ENCODE peak calls at places on chromosomes 1 and 21, in seven cellular contexts. V, A, Z, Y, U, C and G are unnamed samples.

GRCh38 chr1:181152892-181153633 is 64.6 kb downstream of the IER5 start:
- DNase-seq in V (peak), A (no peak), Z (peak), Y (no peak), U (peak), C (peak), G (peak)

GRCh38 chr1:117656202-117656641 is 50.4 kb downstream of the TENT5C start:
- DNase-seq in V (no peak), A (no peak), Z (no peak), Y (peak), U (no peak), C (no peak), G (no peak)

GRCh38 chr1:6099787-6100765 is 54.4 kb downstream of the KCNAB2 start:
- DNase-seq in V (no peak), A (no peak), Z (no peak), Y (peak), U (no peak), C (no peak), G (peak)

GRCh38 chr1:22104865-22105437 is 37.9 kb downstream of the WNT4 start:
- DNase-seq in V (no peak), A (no peak), Z (no peak), Y (peak), U (no peak), C (peak), G (no peak)

GRCh38 chr21:38293765-38294164 is 37.0 kb downstream of the KCNJ15 start:
- DNase-seq in V (no peak), A (peak), Z (peak), Y (no peak), U (no peak), C (no peak), G (no peak)

GRCh38 chr1:204836856-204837255 is 33.8 kb upstream of the NFASC start:
- DNase-seq in V (no peak), A (no peak), Z (no peak), Y (no peak), U (no peak), C (no peak), G (no peak)

GRCh38 chr1:176877557-176877956 is 287.0 kb downstream of the ASTN1 start:
- DNase-seq in V (no peak), A (no peak), Z (no peak), Y (no peak), U (no peak), C (no peak), G (no peak)

GRCh38 chr1:33094971-33095604 is 14.1 kb downstream of the AZIN2 start:
- DNase-seq in V (peak), A (peak), Z (peak), Y (peak), U (peak), C (peak), G (no peak)

GRCh38 chr1:66300280-66300973 is 233.5 kb upstream of the SGIP1 start:
- DNase-seq in V (no peak), A (no peak), Z (no peak), Y (no peak), U (no peak), C (no peak), G (no peak)

GRCh38 chr1:111497592-111497991 is 5.8 kb downstream of the ADORA3 start:
- DNase-seq in V (no peak), A (no peak), Z (no peak), Y (no peak), U (no peak), C (no peak), G (no peak)

GRCh38 chr1:48262001-48262400 is 39.5 kb downstream of the SLC5A9 start:
- DNase-seq in V (no peak), A (no peak), Z (no peak), Y (no peak), U (no peak), C (no peak), G (no peak)

GRCh38 chr1:19260211-19261138 is 8.9 kb downstream of the MRTO4 start:
- DNase-seq in V (no peak), A (no peak), Z (no peak), Y (no peak), U (peak), C (peak), G (no peak)

GRCh38 chr1:150472606-150473200 is 14.5 kb upstream of the TARS2 start:
- DNase-seq in V (no peak), A (no peak), Z (peak), Y (no peak), U (no peak), C (no peak), G (no peak)
- H3K27ac ChIP-seq in V (no peak), A (peak), Z (no peak), Y (no peak), U (no peak), C (no peak), G (peak)

GRCh38 chr21:45405819-45406762 is 1.1 kb downstream of the COL18A1 start:
- DNase-seq in V (peak), A (peak), Z (peak), Y (peak), U (no peak), C (peak), G (peak)
- H3K27ac ChIP-seq in V (peak), A (peak), Z (peak), Y (peak), U (peak), C (no peak), G (peak)

DNA sequence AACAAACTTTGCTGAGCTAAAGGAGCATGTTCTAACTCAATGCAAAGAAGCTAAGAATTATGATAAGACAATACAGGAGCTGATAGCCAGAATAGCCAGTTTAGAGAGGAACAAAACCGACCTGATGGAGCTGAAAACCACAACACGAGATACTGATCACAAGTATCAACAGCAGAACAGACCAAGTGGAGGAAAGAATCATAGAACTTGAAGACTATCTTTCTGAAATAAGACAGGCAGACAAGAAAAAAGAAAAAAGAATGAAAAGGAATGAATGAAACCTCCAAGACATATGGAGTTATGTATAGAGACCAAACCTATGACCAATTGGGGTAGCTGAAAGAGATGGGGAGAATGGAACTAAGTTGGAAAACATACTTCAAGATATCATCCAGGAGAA is 20.6 kb downstream of the CD84 start:
- DNase-seq in V (no peak), A (no peak), Z (no peak), Y (no peak), U (no peak), C (no peak), G (no peak)
- H3K27ac ChIP-seq in V (no peak), A (no peak), Z (no peak), Y (peak), U (no peak), C (no peak), G (no peak)

DNA sequence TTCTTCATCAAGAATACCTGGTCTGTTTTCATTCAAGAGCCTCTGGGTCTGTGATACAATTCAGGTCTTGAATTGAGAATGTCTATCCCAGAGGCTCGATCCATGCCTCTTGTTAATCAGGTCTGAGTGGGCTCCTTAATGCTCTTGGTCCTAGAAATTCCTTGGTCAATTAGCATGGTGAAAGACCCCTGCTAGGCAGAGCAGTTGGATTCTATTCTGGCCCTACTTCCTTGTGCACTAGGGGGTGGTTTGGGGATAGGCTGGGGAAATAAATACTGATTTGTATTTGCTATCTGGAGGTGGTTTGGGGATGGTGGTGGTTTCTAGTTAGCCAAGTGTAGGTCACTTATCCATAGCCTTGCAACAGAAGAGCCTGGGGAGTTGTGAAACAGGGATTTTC is 22.0 kb upstream of the SCAF4 start:
- DNase-seq in V (no peak), A (no peak), Z (no peak), Y (no peak), U (no peak), C (no peak), G (no peak)
- H3K27ac ChIP-seq in V (no peak), A (no peak), Z (no peak), Y (no peak), U (no peak), C (no peak), G (no peak)

DNA sequence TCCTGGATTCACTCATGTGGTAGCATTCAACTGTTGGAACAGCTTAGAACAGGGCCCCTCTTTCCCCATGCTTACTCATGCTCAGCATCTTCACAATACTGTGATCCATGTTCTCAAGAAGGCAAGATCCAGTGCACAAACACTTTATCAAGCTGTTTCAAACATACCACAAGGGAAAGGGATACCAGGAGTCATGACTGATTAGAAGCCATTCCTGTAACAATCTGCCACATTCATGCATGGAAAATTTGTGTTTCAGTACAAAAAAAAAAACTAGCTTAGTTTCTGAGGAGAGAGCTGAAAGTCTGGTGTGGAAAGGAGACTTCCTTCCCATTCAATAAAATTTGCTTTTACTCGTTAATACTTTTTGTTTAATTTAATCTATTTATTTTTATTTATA is 169.7 kb upstream of the CACYBP start:
- DNase-seq in V (no peak), A (no peak), Z (no peak), Y (no peak), U (no peak), C (peak), G (no peak)
- H3K27ac ChIP-seq in V (no peak), A (no peak), Z (no peak), Y (no peak), U (no peak), C (no peak), G (no peak)

GRCh38 chr1:7437608-7438395 is 333.3 kb upstream of the VAMP3 start:
- DNase-seq in V (no peak), A (no peak), Z (no peak), Y (no peak), U (no peak), C (peak), G (no peak)

GRCh38 chr1:7435276-7436055 is 335.6 kb upstream of the VAMP3 start:
- DNase-seq in V (no peak), A (no peak), Z (no peak), Y (peak), U (no peak), C (peak), G (no peak)

GRCh38 chr1:7436056-7437005 is 334.8 kb upstream of the VAMP3 start:
- DNase-seq in V (no peak), A (no peak), Z (no peak), Y (peak), U (no peak), C (peak), G (no peak)

GRCh38 chr1:7438396-7438785 is 332.7 kb upstream of the VAMP3 start:
- DNase-seq in V (no peak), A (no peak), Z (no peak), Y (no peak), U (no peak), C (peak), G (no peak)

DNA sequence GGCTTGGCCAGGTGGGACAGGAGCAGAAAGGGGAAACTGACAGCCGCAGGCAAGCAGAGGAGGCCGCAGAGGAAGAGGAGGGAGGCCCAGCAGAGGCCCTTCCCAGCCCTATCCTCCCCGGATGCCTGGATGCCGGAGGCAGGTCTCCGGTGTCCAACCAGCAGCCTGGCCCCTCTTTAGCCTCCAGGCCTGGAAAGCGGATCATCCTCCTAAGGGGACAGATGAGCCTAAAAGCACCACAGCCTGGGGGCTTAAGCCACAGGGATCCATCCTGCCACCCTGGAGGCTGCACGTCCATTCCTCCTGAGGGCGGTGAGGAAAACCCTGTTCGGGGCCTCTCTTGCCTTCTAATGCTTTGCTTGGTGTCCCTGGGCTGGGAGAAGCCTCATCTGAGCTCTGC is 334.1 kb upstream of the VAMP3 start:
- DNase-seq in V (no peak), A (no peak), Z (no peak), Y (no peak), U (no peak), C (no peak), G (no peak)
- H3K27ac ChIP-seq in V (no peak), A (no peak), Z (no peak), Y (no peak), U (no peak), C (no peak), G (no peak)

GRCh38 chr1:230427981-230428380 is 1.8 kb upstream of the PGBD5 start:
- DNase-seq in V (no peak), A (no peak), Z (no peak), Y (no peak), U (no peak), C (no peak), G (no peak)

GRCh38 chr1:230425252-230426061 is 675 bp downstream of the PGBD5 start:
- DNase-seq in V (peak), A (no peak), Z (no peak), Y (no peak), U (no peak), C (no peak), G (no peak)

GRCh38 chr1:230429072-230429735 is 3.1 kb upstream of the PGBD5 start:
- DNase-seq in V (no peak), A (no peak), Z (no peak), Y (no peak), U (no peak), C (no peak), G (no peak)

GRCh38 chr1:230426246-230427101 is at the start of gene PGBD5:
- DNase-seq in V (peak), A (peak), Z (peak), Y (peak), U (peak), C (peak), G (peak)

DNA sequence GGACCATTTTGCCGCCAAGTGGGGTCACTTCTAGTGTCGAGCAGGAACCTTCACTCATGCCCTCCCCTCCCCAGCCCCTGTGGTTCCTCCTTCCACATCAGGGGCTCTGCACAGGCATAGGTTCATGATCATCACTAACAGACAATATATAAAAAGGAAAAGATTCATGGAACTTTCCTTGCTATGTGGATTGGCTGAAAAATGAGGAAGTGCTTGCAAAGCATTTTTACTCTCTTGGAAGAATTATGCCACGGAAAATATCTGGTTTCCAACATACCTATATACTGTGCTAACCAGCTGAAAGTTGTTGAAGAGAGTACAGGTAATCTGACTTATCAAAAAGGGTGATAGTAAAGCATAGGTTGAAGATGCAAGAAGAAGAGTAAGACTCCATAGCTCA is 1.3 kb upstream of the PGBD5 start:
- DNase-seq in V (no peak), A (no peak), Z (no peak), Y (no peak), U (no peak), C (no peak), G (no peak)
- H3K27ac ChIP-seq in V (no peak), A (no peak), Z (no peak), Y (no peak), U (no peak), C (no peak), G (no peak)

GRCh38 chr1:41361028-41361494 is at the start of gene FOXO6:
- DNase-seq in V (peak), A (peak), Z (peak), Y (peak), U (peak), C (peak), G (peak)

GRCh38 chr1:41363632-41364320 is 2.5 kb downstream of the FOXO6 start:
- DNase-seq in V (no peak), A (no peak), Z (no peak), Y (peak), U (no peak), C (peak), G (no peak)

GRCh38 chr1:41362749-41363631 is 1.8 kb downstream of the FOXO6 start:
- DNase-seq in V (no peak), A (no peak), Z (no peak), Y (peak), U (no peak), C (peak), G (no peak)

GRCh38 chr1:41361495-41362356 is 492 bp downstream of the FOXO6 start:
- DNase-seq in V (peak), A (no peak), Z (no peak), Y (peak), U (no peak), C (peak), G (no peak)

GRCh38 chr1:41362357-41362721 is 1.1 kb downstream of the FOXO6 start:
- DNase-seq in V (no peak), A (no peak), Z (no peak), Y (peak), U (no peak), C (peak), G (no peak)
- H3K27ac ChIP-seq in V (no peak), A (no peak), Z (no peak), Y (peak), U (no peak), C (no peak), G (no peak)

DNA sequence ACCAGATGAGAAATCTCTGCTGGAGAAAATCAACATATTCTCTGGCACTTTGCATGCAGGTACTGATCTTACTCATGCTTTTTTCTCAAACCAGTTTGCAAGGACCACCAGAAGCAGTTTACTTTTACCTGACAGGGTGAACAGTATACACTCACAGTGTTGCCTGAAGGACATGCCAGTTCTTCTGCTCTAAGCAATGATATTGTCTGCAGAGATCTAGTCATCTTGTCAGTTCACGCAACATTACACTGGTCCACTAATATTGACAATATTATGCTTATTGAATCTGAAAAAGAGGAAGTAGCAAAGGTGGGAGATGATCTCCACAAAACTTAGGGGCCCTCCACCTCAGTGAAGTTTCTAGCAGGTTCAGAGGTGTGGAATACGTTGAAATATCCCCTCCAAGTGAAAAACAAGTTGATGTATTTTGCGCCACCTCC is 3.8 kb upstream of the S100B start:
- DNase-seq in V (no peak), A (no peak), Z (no peak), Y (no peak), U (no peak), C (no peak), G (no peak)
- H3K27ac ChIP-seq in V (no peak), A (no peak), Z (no peak), Y (no peak), U (no peak), C (no peak), G (no peak)